ENCODE peak calls at places on chromosomes 12 and 14, in nine cellular contexts. One of them, this sample, is unnamed.

GRCh38 chr12:32140867-32141266 is 34.2 kb downstream of the BICD1 start:
- DNase-seq in spleen: no peak
- DNase-seq in hepatocyte: no peak
- DNase-seq in astrocyte of the spinal cord: no peak
- DNase-seq in breast epithelium: no peak
- DNase-seq in AG10803: no peak
- DNase-seq in left ventricle myocardium inferior: no peak
- DNase-seq in fibroblast of villous mesenchyme: no peak
- DNase-seq in neural progenitor cell: no peak
- DNase-seq in this sample: no peak

GRCh38 chr14:92783813-92784431 is 10.2 kb upstream of the GOLGA5 start:
- DNase-seq in left ventricle myocardium inferior: no peak
- DNase-seq in AG10803: peak
- DNase-seq in spleen: no peak
- DNase-seq in neural progenitor cell: peak
- DNase-seq in astrocyte of the spinal cord: peak
- DNase-seq in breast epithelium: no peak
- DNase-seq in fibroblast of villous mesenchyme: peak
- DNase-seq in hepatocyte: peak
- DNase-seq in this sample: no peak

GRCh38 chr12:75813066-75813465 is 218.5 kb downstream of the PHLDA1 start:
- DNase-seq in breast epithelium: no peak
- DNase-seq in fibroblast of villous mesenchyme: no peak
- DNase-seq in astrocyte of the spinal cord: no peak
- DNase-seq in left ventricle myocardium inferior: no peak
- DNase-seq in spleen: no peak
- DNase-seq in AG10803: no peak
- DNase-seq in hepatocyte: no peak
- DNase-seq in neural progenitor cell: no peak
- DNase-seq in this sample: no peak

GRCh38 chr12:112559784-112560183 is 141.0 kb downstream of the PTPN11 start:
- DNase-seq in spleen: no peak
- DNase-seq in AG10803: no peak
- DNase-seq in left ventricle myocardium inferior: no peak
- DNase-seq in hepatocyte: no peak
- DNase-seq in breast epithelium: no peak
- DNase-seq in neural progenitor cell: no peak
- DNase-seq in astrocyte of the spinal cord: no peak
- DNase-seq in fibroblast of villous mesenchyme: peak
- DNase-seq in this sample: no peak

GRCh38 chr14:94673781-94674231 is 61.6 kb downstream of the SERPINA3 start:
- DNase-seq in left ventricle myocardium inferior: no peak
- DNase-seq in breast epithelium: no peak
- DNase-seq in fibroblast of villous mesenchyme: no peak
- DNase-seq in astrocyte of the spinal cord: peak
- DNase-seq in hepatocyte: no peak
- DNase-seq in spleen: no peak
- DNase-seq in neural progenitor cell: no peak
- DNase-seq in AG10803: no peak
- DNase-seq in this sample: no peak

GRCh38 chr14:76333664-76334063 is 42.3 kb upstream of the ESRRB start:
- DNase-seq in breast epithelium: no peak
- DNase-seq in astrocyte of the spinal cord: no peak
- DNase-seq in left ventricle myocardium inferior: no peak
- DNase-seq in AG10803: no peak
- DNase-seq in fibroblast of villous mesenchyme: no peak
- DNase-seq in neural progenitor cell: no peak
- DNase-seq in spleen: no peak
- DNase-seq in hepatocyte: no peak
- DNase-seq in this sample: no peak

GRCh38 chr12:92432724-92433281 is 270.0 kb upstream of the PLEKHG7 start:
- DNase-seq in hepatocyte: no peak
- DNase-seq in AG10803: no peak
- DNase-seq in fibroblast of villous mesenchyme: no peak
- DNase-seq in astrocyte of the spinal cord: no peak
- DNase-seq in spleen: no peak
- DNase-seq in neural progenitor cell: no peak
- DNase-seq in left ventricle myocardium inferior: no peak
- DNase-seq in breast epithelium: no peak
- DNase-seq in this sample: no peak

GRCh38 chr12:96033549-96034389 is 1.6 kb downstream of the LTA4H start:
- DNase-seq in breast epithelium: no peak
- DNase-seq in astrocyte of the spinal cord: no peak
- DNase-seq in fibroblast of villous mesenchyme: no peak
- DNase-seq in neural progenitor cell: no peak
- DNase-seq in hepatocyte: peak
- DNase-seq in left ventricle myocardium inferior: no peak
- DNase-seq in AG10803: no peak
- DNase-seq in spleen: no peak
- DNase-seq in this sample: no peak

GRCh38 chr12:113667667-113668356 is 196.1 kb upstream of the LHX5 start:
- DNase-seq in AG10803: no peak
- DNase-seq in left ventricle myocardium inferior: no peak
- DNase-seq in fibroblast of villous mesenchyme: no peak
- DNase-seq in breast epithelium: no peak
- DNase-seq in neural progenitor cell: no peak
- DNase-seq in hepatocyte: no peak
- DNase-seq in astrocyte of the spinal cord: no peak
- DNase-seq in spleen: no peak
- DNase-seq in this sample: no peak

GRCh38 chr14:65847065-65847847 is 434.7 kb downstream of the FUT8 start:
- DNase-seq in hepatocyte: no peak
- DNase-seq in fibroblast of villous mesenchyme: no peak
- DNase-seq in neural progenitor cell: no peak
- DNase-seq in AG10803: no peak
- DNase-seq in astrocyte of the spinal cord: no peak
- DNase-seq in left ventricle myocardium inferior: no peak
- DNase-seq in spleen: no peak
- DNase-seq in breast epithelium: no peak
- DNase-seq in this sample: no peak

DNA sequence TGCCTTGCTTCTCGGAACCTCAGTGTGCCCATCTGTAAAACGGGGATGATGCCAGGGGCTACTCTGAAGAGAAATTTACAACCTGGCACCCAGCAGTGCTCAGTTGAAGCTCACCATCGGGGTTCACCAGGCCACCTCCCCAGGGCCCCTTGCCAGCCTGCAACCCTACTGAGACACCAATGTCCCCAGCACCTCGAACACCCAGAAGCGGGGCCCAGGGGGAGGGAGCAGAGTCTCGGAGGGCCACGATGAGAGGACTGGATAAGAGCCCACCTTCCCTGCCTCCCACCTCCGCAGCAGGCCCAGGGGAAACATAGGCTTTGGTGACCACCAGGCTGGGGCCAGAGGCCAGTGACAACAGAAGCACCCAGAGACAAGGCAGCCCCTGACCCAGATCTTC is 22.4 kb downstream of the NCOR2 start:
- DNase-seq in spleen: peak
- DNase-seq in hepatocyte: no peak
- DNase-seq in AG10803: no peak
- DNase-seq in left ventricle myocardium inferior: no peak
- DNase-seq in breast epithelium: no peak
- DNase-seq in astrocyte of the spinal cord: no peak
- DNase-seq in neural progenitor cell: no peak
- DNase-seq in fibroblast of villous mesenchyme: no peak
- DNase-seq in this sample: no peak
- H3K4me3 ChIP-seq in spleen: no peak
- H3K4me3 ChIP-seq in hepatocyte: no peak
- H3K4me3 ChIP-seq in AG10803: no peak
- H3K4me3 ChIP-seq in left ventricle myocardium inferior: no peak
- H3K4me3 ChIP-seq in breast epithelium: no peak
- H3K4me3 ChIP-seq in astrocyte of the spinal cord: no peak
- H3K4me3 ChIP-seq in neural progenitor cell: no peak
- H3K4me3 ChIP-seq in fibroblast of villous mesenchyme: no peak
- H3K4me3 ChIP-seq in this sample: no peak

DNA sequence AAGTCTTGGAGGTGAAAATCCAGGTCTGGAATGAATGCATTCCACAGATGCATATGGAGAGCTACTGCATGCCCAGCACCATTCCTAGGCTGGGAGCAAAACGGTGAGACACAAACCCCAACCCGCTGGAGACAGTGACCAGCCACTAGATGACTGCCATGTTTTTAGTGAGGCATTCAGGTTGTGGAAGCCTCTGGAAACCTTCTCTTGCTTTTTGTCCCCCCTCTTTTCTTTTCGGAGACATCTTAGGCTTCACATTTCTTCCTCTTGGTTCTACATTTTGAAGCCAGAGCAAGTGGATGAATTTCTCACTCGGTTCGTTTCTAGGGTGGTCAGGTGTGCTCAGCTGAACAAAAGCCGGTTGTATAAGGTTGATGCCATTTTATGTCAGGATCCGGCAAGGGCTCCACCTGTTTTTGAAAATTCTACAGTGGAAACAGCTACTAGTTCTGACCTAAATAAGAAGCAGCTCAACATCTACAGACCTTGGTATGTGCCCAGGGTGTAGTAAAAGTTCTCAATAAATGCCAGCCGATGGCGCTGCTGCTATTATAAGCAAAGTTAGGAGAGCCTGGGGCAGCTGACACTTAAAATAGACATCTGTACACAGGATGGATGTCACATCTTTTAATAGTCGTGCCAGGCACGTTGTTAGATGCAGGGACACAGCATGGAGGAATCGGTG is 1.8 kb upstream of the ZNF839 start:
- DNase-seq in fibroblast of villous mesenchyme: no peak
- DNase-seq in spleen: peak
- DNase-seq in breast epithelium: peak
- DNase-seq in AG10803: peak
- DNase-seq in neural progenitor cell: peak
- DNase-seq in left ventricle myocardium inferior: peak
- DNase-seq in hepatocyte: peak
- DNase-seq in astrocyte of the spinal cord: no peak
- DNase-seq in this sample: no peak
- TF ChIP-seq CTCF in fibroblast of villous mesenchyme: no peak
- TF ChIP-seq CTCF in spleen: no peak
- TF ChIP-seq CTCF in breast epithelium: no peak
- TF ChIP-seq CTCF in AG10803: no peak
- TF ChIP-seq CTCF in neural progenitor cell: peak
- TF ChIP-seq CTCF in left ventricle myocardium inferior: peak
- TF ChIP-seq CTCF in hepatocyte: no peak
- TF ChIP-seq CTCF in astrocyte of the spinal cord: no peak
- TF ChIP-seq CTCF in this sample: no peak

GRCh38 chr14:67932708-67933107 is 113.1 kb downstream of the RAD51B start:
- DNase-seq in neural progenitor cell: no peak
- DNase-seq in breast epithelium: no peak
- DNase-seq in spleen: no peak
- DNase-seq in left ventricle myocardium inferior: no peak
- DNase-seq in astrocyte of the spinal cord: no peak
- DNase-seq in AG10803: no peak
- DNase-seq in fibroblast of villous mesenchyme: no peak
- DNase-seq in hepatocyte: no peak
- DNase-seq in this sample: no peak

GRCh38 chr14:67926821-67927220 is 107.2 kb downstream of the RAD51B start:
- DNase-seq in fibroblast of villous mesenchyme: no peak
- DNase-seq in astrocyte of the spinal cord: no peak
- DNase-seq in breast epithelium: no peak
- DNase-seq in spleen: no peak
- DNase-seq in hepatocyte: no peak
- DNase-seq in neural progenitor cell: no peak
- DNase-seq in AG10803: no peak
- DNase-seq in left ventricle myocardium inferior: no peak
- DNase-seq in this sample: no peak

GRCh38 chr14:67934087-67934486 is 114.5 kb downstream of the RAD51B start:
- DNase-seq in fibroblast of villous mesenchyme: peak
- DNase-seq in AG10803: peak
- DNase-seq in left ventricle myocardium inferior: no peak
- DNase-seq in astrocyte of the spinal cord: peak
- DNase-seq in breast epithelium: no peak
- DNase-seq in neural progenitor cell: peak
- DNase-seq in spleen: no peak
- DNase-seq in hepatocyte: peak
- DNase-seq in this sample: peak

DNA sequence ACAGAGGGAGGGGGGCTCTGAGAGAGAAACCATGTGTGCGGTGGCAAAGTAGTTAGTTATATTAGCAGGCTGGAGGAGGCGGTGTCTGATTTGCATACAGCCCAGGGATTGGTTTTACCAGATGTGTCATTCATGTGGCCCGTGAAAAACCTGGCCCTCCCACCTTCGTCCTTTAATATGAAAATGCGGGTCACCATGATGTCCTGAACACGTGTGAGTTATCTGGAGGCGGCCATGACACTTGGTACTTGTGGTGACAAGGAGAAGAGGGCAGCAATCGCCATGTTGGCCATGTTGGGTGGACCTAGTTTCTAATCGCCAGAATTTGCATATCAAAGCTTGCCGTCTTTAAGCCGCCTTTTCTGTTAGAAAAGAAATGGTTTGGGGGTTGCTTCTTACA is 108.8 kb downstream of the RAD51B start:
- DNase-seq in AG10803: no peak
- DNase-seq in breast epithelium: no peak
- DNase-seq in spleen: no peak
- DNase-seq in left ventricle myocardium inferior: no peak
- DNase-seq in astrocyte of the spinal cord: no peak
- DNase-seq in fibroblast of villous mesenchyme: no peak
- DNase-seq in neural progenitor cell: no peak
- DNase-seq in hepatocyte: no peak
- DNase-seq in this sample: no peak
- H3K4me3 ChIP-seq in AG10803: no peak
- H3K4me3 ChIP-seq in breast epithelium: no peak
- H3K4me3 ChIP-seq in spleen: no peak
- H3K4me3 ChIP-seq in left ventricle myocardium inferior: no peak
- H3K4me3 ChIP-seq in astrocyte of the spinal cord: no peak
- H3K4me3 ChIP-seq in fibroblast of villous mesenchyme: no peak
- H3K4me3 ChIP-seq in neural progenitor cell: no peak
- H3K4me3 ChIP-seq in hepatocyte: no peak
- H3K4me3 ChIP-seq in this sample: no peak

GRCh38 chr14:49303952-49304516 is 282.1 kb downstream of the RPS29 start:
- DNase-seq in spleen: no peak
- DNase-seq in astrocyte of the spinal cord: peak
- DNase-seq in left ventricle myocardium inferior: no peak
- DNase-seq in fibroblast of villous mesenchyme: peak
- DNase-seq in breast epithelium: no peak
- DNase-seq in hepatocyte: peak
- DNase-seq in neural progenitor cell: peak
- DNase-seq in AG10803: peak
- DNase-seq in this sample: no peak

GRCh38 chr14:49310298-49310697 is 275.9 kb downstream of the RPS29 start:
- DNase-seq in neural progenitor cell: no peak
- DNase-seq in astrocyte of the spinal cord: no peak
- DNase-seq in spleen: no peak
- DNase-seq in AG10803: no peak
- DNase-seq in hepatocyte: no peak
- DNase-seq in fibroblast of villous mesenchyme: no peak
- DNase-seq in left ventricle myocardium inferior: no peak
- DNase-seq in breast epithelium: no peak
- DNase-seq in this sample: no peak

DNA sequence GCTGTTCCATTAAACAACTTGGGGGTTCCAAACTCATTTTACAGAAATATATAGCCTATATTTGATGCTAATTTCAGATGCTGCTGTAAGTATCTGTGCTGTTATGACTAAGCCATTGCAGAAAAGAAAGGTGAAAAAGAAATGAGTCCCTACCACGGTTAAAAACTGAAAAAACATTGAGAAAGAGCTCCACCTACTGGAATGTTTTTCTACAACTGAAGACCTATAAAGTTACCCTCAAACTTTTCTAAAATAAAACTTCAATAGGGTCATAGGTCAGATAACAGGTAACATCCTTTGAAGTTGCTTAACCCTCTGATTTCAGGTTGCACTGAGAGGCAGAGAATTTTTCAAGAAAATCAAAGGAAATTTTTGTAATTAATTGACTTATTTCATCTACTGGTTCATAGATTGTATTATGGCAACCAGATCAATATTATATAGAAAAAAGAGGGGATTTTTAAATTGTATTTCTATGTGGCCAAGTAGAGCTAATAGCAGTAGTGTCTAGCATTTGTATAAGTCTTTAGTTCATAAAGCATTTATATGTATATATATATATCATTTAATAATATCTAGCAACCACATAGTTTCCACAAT is 279.9 kb downstream of the RPS29 start:
- DNase-seq in left ventricle myocardium inferior: no peak
- DNase-seq in astrocyte of the spinal cord: peak
- DNase-seq in fibroblast of villous mesenchyme: peak
- DNase-seq in spleen: no peak
- DNase-seq in AG10803: peak
- DNase-seq in hepatocyte: peak
- DNase-seq in breast epithelium: no peak
- DNase-seq in neural progenitor cell: peak
- DNase-seq in this sample: no peak
- TF ChIP-seq CTCF in left ventricle myocardium inferior: peak
- TF ChIP-seq CTCF in astrocyte of the spinal cord: peak
- TF ChIP-seq CTCF in fibroblast of villous mesenchyme: peak
- TF ChIP-seq CTCF in spleen: peak
- TF ChIP-seq CTCF in AG10803: peak
- TF ChIP-seq CTCF in hepatocyte: peak
- TF ChIP-seq CTCF in breast epithelium: no peak
- TF ChIP-seq CTCF in neural progenitor cell: peak
- TF ChIP-seq CTCF in this sample: no peak